ENCODE peak calls at places on chromosomes 16 and 17, in five cellular contexts. K, S, Z, B and C are unnamed samples.
A peak's percentile ranks its signal among the peaks of the same experiment; 100 is the strongest.

GRCh38 chr17:72515291-72516065 is 394.7 kb downstream of the SOX9 start:
- DNase-seq in K (no peak), S (peak; percentile 77), Z (no peak), B (no peak), C (no peak)

GRCh38 chr17:20010099-20010863 is 1.1 kb downstream of the SPECC1 start:
- DNase-seq in K (peak; percentile 90), S (no peak), Z (no peak), B (no peak), C (peak; percentile 20)

GRCh38 chr16:85316321-85316919 is 204.1 kb upstream of the CIBAR2 start:
- DNase-seq in K (peak; percentile 76), S (no peak), Z (no peak), B (peak; percentile 83), C (peak; percentile 75)

GRCh38 chr16:79788949-79789348 is 188.4 kb upstream of the MAF start:
- DNase-seq in K (no peak), S (no peak), Z (no peak), B (no peak), C (no peak)

GRCh38 chr16:56289862-56290261 is 98.6 kb downstream of the GNAO1 start:
- DNase-seq in K (no peak), S (no peak), Z (no peak), B (no peak), C (no peak)

GRCh38 chr17:79951361-79952264 is 84.1 kb downstream of the TBC1D16 start:
- DNase-seq in K (no peak), S (no peak), Z (no peak), B (peak; percentile 42), C (no peak)

GRCh38 chr16:58034128-58034685 is 8.7 kb downstream of the MMP15 start:
- DNase-seq in K (no peak), S (no peak), Z (no peak), B (no peak), C (no peak)

GRCh38 chr17:80830020-80830780 is 161.4 kb upstream of the CHMP6 start:
- DNase-seq in K (no peak), S (no peak), Z (no peak), B (no peak), C (no peak)

GRCh38 chr17:44352922-44353655 is 8.0 kb downstream of the GRN start:
- DNase-seq in K (no peak), S (no peak), Z (no peak), B (no peak), C (no peak)

GRCh38 chr17:66835476-66835875 is 559 bp downstream of the CACNG5 start:
- DNase-seq in K (no peak), S (no peak), Z (no peak), B (no peak), C (no peak)

GRCh38 chr16:22139008-22139407 is 23.3 kb upstream of the SDR42E2 start:
- DNase-seq in K (no peak), S (no peak), Z (no peak), B (no peak), C (no peak)

GRCh38 chr17:76381633-76382304 is 2.6 kb upstream of the SPHK1 start:
- DNase-seq in K (no peak), S (no peak), Z (no peak), B (no peak), C (no peak)

GRCh38 chr16:84463221-84463620 is 41.2 kb downstream of the MEAK7 start:
- DNase-seq in K (no peak), S (no peak), Z (no peak), B (peak; percentile 30), C (no peak)

GRCh38 chr16:6977291-6977690 is 355.4 kb upstream of the RBFOX1 start:
- DNase-seq in K (no peak), S (no peak), Z (no peak), B (no peak), C (no peak)

GRCh38 chr17:39077252-39077651 is 74.2 kb downstream of the PLXDC1 start:
- DNase-seq in K (no peak), S (no peak), Z (no peak), B (no peak), C (no peak)

GRCh38 chr17:76511562-76512365 is 10.5 kb upstream of the RHBDF2 start:
- DNase-seq in K (no peak), S (no peak), Z (no peak), B (no peak), C (no peak)

GRCh38 chr17:30363715-30364202 is 15.0 kb upstream of the CPD start:
- DNase-seq in K (no peak), S (peak; percentile 99), Z (no peak), B (no peak), C (peak; percentile 46)

GRCh38 chr17:66190738-66191606 is 961 bp downstream of the CEP112 start:
- DNase-seq in K (peak; percentile 16), S (no peak), Z (no peak), B (no peak), C (no peak)

GRCh38 chr16:87161822-87162676 is 155.1 kb downstream of the C16orf95 start:
- DNase-seq in K (no peak), S (no peak), Z (no peak), B (no peak), C (no peak)

GRCh38 chr16:1642148-1642547 is 30.0 kb downstream of the CRAMP1 start:
- DNase-seq in K (no peak), S (no peak), Z (no peak), B (no peak), C (no peak)

GRCh38 chr17:900336-900735 is 79.2 kb downstream of the NXN start:
- DNase-seq in K (no peak), S (no peak), Z (no peak), B (no peak), C (no peak)

GRCh38 chr17:79089720-79090502 is 15.3 kb downstream of the ENGASE start:
- DNase-seq in K (no peak), S (no peak), Z (no peak), B (no peak), C (no peak)

GRCh38 chr17:66518677-66519076 is 216.3 kb downstream of the PRKCA start:
- DNase-seq in K (no peak), S (no peak), Z (no peak), B (no peak), C (no peak)

GRCh38 chr17:33436321-33436720 is 143.2 kb upstream of the ASIC2 start:
- DNase-seq in K (no peak), S (no peak), Z (no peak), B (no peak), C (no peak)

GRCh38 chr17:74325743-74326379 is at the start of gene KIF19:
- DNase-seq in K (no peak), S (no peak), Z (no peak), B (no peak), C (peak; percentile 67)

GRCh38 chr17:35804658-35805192 is 4.6 kb upstream of the TAF15 start:
- DNase-seq in K (peak; percentile 95), S (peak; percentile 48), Z (peak; percentile 47), B (no peak), C (peak; percentile 50)

GRCh38 chr16:29789775-29790182 is 772 bp upstream of the KIF22 start:
- DNase-seq in K (no peak), S (no peak), Z (no peak), B (no peak), C (peak; percentile 15)

GRCh38 chr17:77571141-77571540 is 387.4 kb upstream of the TNRC6C start:
- DNase-seq in K (no peak), S (no peak), Z (no peak), B (no peak), C (no peak)

GRCh38 chr17:40564195-40564882 is 933 bp downstream of the CCR7 start:
- DNase-seq in K (no peak), S (no peak), Z (no peak), B (no peak), C (no peak)

DNA sequence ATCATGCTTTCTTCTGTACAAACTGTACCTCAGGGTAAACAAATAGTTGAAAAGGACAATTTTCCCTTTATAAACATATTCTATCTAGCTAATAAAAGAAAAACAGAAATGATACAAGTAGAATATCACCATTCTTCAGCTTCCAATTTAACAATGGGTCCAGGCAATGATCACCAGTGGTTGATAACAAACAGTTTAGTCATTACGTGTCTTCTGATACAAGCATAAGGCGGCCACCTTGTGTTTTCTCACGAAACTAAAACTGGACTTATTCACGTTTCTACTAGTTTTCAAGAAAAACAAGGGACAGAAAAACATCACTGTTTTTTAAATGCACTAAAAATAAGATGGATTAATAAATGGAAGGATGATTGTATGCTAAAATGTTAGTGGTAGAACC is 58.3 kb downstream of the STH start:
- DNase-seq in K (peak; percentile 50), S (no peak), Z (no peak), B (no peak), C (no peak)
- H3K27ac ChIP-seq in K (peak overlapping the region; percentile 63), S (no peak overlapping the region), Z (no peak overlapping the region), B (no peak overlapping the region), C (no peak overlapping the region)

DNA sequence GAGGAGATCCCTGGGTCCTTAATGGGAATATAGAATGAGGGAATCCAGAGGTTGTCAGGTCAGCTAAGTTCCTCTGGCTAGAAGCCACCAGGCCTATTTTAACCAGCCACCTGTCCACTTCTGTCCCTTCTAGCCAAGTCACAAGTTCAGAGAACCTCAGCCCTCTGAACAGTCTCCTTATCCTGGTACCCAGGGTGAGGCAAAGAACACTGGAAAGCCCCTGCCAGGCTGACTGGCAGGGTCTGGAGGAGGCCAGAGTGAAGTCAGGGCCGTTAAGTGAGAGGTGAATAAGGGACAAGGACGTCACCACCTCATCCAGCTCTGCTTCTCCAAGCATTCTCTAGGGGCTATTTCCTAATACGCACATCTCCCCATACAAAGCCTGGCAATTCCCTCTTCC is 2.7 kb downstream of the CTDNEP1 start:
- DNase-seq in K (no peak), S (no peak), Z (no peak), B (no peak), C (no peak)
- TF ChIP-seq POLR2A in K (no peak), S (no peak), Z (no peak), B (no peak), C (no peak)

GRCh38 chr17:60355663-60356594 is 36.0 kb downstream of the USP32 start:
- DNase-seq in K (peak; percentile 39), S (no peak), Z (no peak), B (no peak), C (no peak)
- H3K27ac ChIP-seq in K (peak overlapping the region; percentile 52), S (peak overlapping the region; percentile 62), Z (no peak overlapping the region), B (peak overlapping the region; percentile 29), C (no peak overlapping the region)

DNA sequence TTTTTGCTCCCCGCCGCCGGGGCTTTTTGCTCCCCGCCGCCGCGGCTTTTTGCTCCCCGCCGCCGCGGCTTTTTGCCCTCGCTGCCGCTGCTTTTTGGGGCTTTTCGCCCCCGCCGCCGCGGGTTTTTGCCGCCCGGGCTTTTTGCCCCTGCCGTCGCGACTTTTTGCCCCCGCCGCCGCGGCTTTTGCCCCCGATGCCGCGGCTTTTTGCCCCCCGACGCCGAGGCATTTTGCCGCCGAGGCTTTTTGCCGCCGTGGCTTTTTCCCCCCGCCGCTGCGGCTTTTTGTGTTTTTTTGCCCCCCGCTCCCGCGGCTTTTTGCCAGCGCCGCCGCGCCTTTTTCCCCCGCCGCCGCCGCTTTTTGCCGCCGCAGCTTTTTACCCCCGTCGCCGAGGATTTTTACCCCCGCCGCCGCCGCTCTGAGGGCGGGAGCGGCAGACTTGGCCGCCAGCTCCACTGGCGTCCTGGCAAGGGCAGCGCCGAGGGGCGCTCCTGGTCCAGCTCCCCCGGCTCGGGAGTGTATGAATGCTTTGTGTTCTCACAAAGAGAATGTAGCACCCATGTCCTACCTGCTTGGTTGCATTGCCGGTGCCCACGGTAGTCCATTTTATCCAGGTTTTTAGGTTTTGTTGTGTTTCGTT is 151.7 kb downstream of the KCNJ18 start:
- DNase-seq in K (no peak), S (no peak), Z (no peak), B (no peak), C (no peak)
- TF ChIP-seq POLR2A in K (no peak), S (no peak), Z (no peak), B (no peak), C (no peak)